ENCODE peak calls at places on chromosomes 2 and 18, in six cellular contexts. E is cardiac fibroblast, W is epithelial cell of esophagus, M is foreskin fibroblast, N is DND-41, Z is lung. T is an unnamed sample.

GRCh38 chr18:13124411-13124810 is 94.1 kb upstream of the LDLRAD4 start:
- DNase-seq in E (no peak), M (no peak), N (no peak), Z (no peak), W (no peak), T (no peak)

GRCh38 chr2:238141541-238142318 is 3.3 kb downstream of the KLHL30 start:
- DNase-seq in W (peak), Z (peak), M (peak), N (no peak), E (no peak), T (no peak)

GRCh38 chr2:189412330-189412953 is 28.8 kb upstream of the WDR75 start:
- DNase-seq in N (peak), M (peak), W (peak), Z (no peak), E (peak), T (no peak)

GRCh38 chr18:2971741-2972552 is 41.0 kb downstream of the LPIN2 start:
- DNase-seq in M (no peak), N (no peak), E (no peak), W (no peak), Z (no peak), T (no peak)

GRCh38 chr2:196758474-196759377 is 40.8 kb downstream of the GTF3C3 start:
- DNase-seq in M (peak), E (peak), W (peak), Z (no peak), N (no peak), T (no peak)

GRCh38 chr2:17083902-17084301 is 418.3 kb upstream of the CYRIA start:
- DNase-seq in E (no peak), M (peak), W (no peak), N (no peak), Z (no peak), T (peak)

GRCh38 chr2:232829988-232830387 is 40.1 kb upstream of the SNORC start:
- DNase-seq in M (no peak), N (no peak), Z (no peak), W (no peak), E (no peak), T (no peak)

GRCh38 chr2:207362716-207363115 is 167.0 kb upstream of the CREB1 start:
- DNase-seq in Z (no peak), N (no peak), M (no peak), E (peak), W (no peak), T (no peak)

GRCh38 chr2:145569108-145569507 is 1049.2 kb upstream of the ZEB2 start:
- DNase-seq in N (no peak), W (peak), E (peak), M (peak), Z (no peak), T (no peak)

GRCh38 chr18:49858309-49859005 is 45.1 kb upstream of the ACAA2 start:
- DNase-seq in W (peak), Z (peak), N (peak), M (peak), E (peak), T (peak)

GRCh38 chr18:3593381-3593903 is 143.5 kb downstream of the TGIF1 start:
- DNase-seq in M (peak), Z (no peak), E (no peak), N (no peak), W (peak), T (peak)

GRCh38 chr2:143258126-143258892 is 129.1 kb downstream of the ARHGAP15 start:
- DNase-seq in E (no peak), Z (no peak), W (no peak), M (no peak), N (peak), T (no peak)

GRCh38 chr18:66523219-66523991 is 80.5 kb downstream of the CDH19 start:
- DNase-seq in W (no peak), E (no peak), M (no peak), N (no peak), Z (no peak), T (no peak)

GRCh38 chr18:1917141-1917540 is 654.2 kb downstream of the METTL4 start:
- DNase-seq in E (no peak), W (no peak), M (no peak), N (no peak), Z (no peak), T (no peak)

GRCh38 chr18:58609536-58609993 is 19.3 kb downstream of the ALPK2 start:
- DNase-seq in Z (no peak), E (no peak), M (no peak), W (no peak), N (no peak), T (no peak)

GRCh38 chr18:58608216-58608615 is 20.7 kb downstream of the ALPK2 start:
- DNase-seq in W (no peak), N (no peak), Z (no peak), E (no peak), M (no peak), T (no peak)

GRCh38 chr18:58612239-58613055 is 16.4 kb downstream of the ALPK2 start:
- DNase-seq in W (peak), E (no peak), N (no peak), M (no peak), Z (no peak), T (no peak)

GRCh38 chr18:58615150-58616132 is 13.4 kb downstream of the ALPK2 start:
- DNase-seq in E (no peak), M (no peak), N (no peak), W (peak), Z (no peak), T (no peak)

DNA sequence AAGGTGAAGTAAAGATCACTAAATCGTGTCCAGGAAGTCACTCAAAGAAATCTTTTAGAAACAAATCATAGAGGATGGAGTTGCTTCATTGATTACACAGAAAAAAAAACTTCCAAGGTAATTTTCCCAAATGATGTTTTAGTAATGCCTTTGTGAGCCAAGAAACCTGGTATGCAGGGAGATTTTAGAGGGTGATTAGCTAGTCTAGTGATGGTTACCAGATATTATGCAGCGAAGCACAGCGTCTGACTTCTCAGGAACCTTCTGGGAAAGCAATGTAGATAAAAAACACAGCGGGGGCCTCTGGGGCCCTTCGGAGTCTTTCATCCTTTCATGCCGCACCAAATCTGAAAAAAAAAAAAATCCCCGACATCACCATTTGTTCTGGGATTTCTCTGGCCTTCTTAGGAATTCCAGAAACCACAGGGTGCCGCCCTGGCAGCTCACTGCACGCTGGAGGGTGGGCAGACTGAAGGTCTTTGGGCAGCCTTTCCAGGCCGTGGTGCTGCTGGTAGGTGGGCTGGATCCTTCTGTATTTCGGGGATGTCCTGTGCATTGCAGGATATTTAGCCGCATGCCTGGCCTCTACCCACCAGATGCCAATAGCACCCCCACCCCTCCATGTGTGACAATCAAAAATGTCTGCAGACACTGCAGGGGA is 17.3 kb downstream of the ALPK2 start:
- DNase-seq in W (peak), E (peak), N (no peak), Z (no peak), M (no peak), T (no peak)
- H3K4me3 ChIP-seq in W (no peak), E (no peak), N (no peak), Z (no peak), M (no peak), T (no peak)

DNA sequence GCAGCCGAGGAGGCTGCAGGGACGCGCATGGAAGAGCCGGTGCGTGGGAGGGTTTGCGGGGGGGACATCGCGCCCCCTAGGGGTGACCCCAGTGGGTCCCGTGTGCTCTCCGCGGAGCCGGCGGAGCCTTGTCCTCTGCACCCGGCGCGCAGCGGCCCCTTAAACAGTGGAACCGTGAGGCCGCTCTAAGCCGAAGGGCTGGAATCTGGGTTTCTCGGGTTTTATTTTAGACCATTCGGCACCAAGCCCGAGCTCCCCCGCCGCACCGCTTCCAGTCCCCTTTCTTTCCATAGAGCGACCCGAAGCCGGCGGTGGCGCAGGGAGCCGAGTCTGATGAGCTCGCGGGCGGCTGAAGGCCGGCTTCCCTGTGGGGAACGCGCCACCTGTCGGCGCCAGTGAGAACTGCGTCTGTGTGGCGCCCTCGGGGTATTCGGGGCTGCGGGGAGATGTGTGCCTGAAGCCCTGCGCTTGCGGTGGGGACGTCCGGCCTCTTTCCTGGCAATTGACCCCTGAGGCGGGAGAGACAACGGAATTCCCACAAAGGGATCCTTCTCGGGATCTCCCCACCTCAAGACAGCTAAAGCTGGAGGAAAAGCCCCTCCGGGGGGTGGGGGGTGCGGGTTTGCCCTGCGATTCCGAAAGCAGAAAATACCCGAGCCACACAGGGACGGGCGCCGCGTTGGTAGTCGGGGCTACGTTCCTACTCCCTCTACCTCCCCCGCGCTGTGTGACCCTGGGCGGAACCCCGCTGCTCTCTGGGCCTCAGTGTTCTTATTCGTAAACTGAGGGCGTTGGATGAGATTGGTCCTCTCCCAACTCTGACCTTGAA is 8.2 kb upstream of the EN1 start:
- DNase-seq in N (no peak), M (peak), Z (peak), E (peak), W (peak), T (peak)
- TF ChIP-seq CTCF in N (no peak), M (peak), Z (peak), E (peak), W (peak), T (peak)

GRCh38 chr2:119013640-119014039 is 71.6 kb downstream of the MARCO start:
- DNase-seq in Z (no peak), W (no peak), M (no peak), N (no peak), E (no peak), T (no peak)

GRCh38 chr2:119010336-119010735 is 68.3 kb downstream of the MARCO start:
- DNase-seq in Z (peak), E (no peak), M (no peak), W (no peak), N (no peak), T (no peak)

GRCh38 chr2:119011162-119011909 is 69.3 kb downstream of the MARCO start:
- DNase-seq in E (peak), M (peak), W (peak), Z (peak), N (no peak), T (no peak)

GRCh38 chr2:119012345-119013301 is 70.6 kb downstream of the MARCO start:
- DNase-seq in E (no peak), M (no peak), Z (peak), N (no peak), W (no peak), T (no peak)

DNA sequence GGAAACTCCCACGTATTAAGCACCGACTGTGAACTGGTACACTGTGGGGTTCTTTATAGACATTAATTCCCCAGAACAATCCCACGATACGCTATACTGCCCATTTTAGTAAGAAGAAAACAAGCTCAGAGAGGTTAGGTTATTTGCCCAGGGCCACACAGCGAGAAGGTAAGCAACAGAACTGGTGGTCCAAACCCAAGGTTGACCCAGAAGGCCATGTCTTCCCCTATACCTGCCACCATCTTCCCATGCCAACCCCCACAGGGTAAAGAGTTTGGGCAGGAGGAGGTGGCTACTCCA is 69.9 kb downstream of the MARCO start:
- DNase-seq in E (no peak), N (no peak), M (no peak), W (no peak), Z (no peak), T (no peak)
- H3K4me3 ChIP-seq in E (no peak), N (no peak), M (no peak), W (no peak), Z (no peak), T (no peak)

GRCh38 chr2:209577376-209578357 is 153.8 kb downstream of the MAP2 start:
- DNase-seq in E (peak), W (peak), N (no peak), M (peak), Z (no peak), T (no peak)
- TF ChIP-seq CTCF in E (peak), W (peak), N (peak), M (peak), Z (no peak), T (peak)

DNA sequence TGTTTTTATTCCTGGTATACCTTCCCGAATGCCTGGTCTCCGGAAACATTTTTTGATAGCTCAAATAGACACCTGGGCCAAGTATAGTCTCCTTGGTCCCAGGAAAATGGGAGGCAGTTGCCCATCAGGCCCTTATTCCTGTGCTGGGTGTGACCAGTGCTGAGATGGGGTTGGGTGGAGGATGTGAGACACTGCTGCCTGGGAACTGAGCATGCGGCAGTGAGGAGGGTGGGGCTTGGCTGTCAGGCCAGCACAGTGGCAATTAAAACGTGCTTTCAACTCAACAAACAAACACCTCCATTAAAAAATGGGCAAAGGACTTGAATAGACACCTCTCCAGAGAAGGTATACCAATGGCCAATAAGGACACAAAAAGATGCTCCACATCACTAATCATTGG is 12.5 kb downstream of the KLHL29 start:
- DNase-seq in N (no peak), Z (no peak), E (no peak), W (no peak), M (no peak), T (no peak)
- H3K4me3 ChIP-seq in N (no peak), Z (no peak), E (no peak), W (no peak), M (no peak), T (no peak)

DNA sequence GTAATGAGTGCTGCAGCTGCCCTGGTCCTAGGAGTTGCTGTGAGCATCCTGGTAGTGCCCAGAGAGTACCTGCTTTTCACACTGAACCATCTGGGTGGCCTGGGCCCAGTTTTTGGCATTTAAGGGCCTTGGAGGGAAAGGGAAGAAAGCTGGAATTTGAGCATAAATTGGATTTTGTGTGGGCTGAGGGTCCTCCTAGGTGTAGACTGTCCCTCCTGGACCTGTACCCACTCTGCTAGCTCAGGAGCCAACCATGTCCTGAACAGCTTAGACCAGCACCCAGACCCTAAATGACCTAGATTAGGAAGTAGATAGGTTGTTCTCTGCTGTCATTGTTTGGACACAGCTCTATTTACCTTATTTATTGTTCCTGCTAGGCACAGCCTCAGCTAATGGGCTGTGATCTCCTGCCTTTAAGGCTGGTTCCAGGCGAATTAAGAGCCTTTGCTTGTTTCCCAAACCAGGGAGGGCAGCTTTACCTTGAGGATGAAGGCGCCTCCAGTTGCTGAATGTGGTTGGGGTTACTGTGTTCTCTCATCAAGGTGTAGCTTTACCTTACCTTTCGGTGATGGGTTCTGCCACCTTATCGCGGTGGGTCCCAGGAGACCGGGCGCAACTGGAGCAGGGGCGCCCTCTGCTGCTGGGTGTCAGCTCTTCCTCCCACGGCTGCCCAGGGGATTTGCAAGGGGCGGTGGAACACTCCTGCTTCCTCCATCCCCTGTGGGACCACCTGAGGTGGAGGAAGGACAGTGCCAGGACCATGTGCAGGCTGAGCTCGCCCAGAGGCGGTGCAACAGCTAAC is 34.4 kb downstream of the ITGA6 start:
- DNase-seq in M (peak), N (peak), W (peak), E (peak), Z (peak), T (no peak)
- TF ChIP-seq CTCF in M (peak), N (peak), W (peak), E (peak), Z (peak), T (peak)

DNA sequence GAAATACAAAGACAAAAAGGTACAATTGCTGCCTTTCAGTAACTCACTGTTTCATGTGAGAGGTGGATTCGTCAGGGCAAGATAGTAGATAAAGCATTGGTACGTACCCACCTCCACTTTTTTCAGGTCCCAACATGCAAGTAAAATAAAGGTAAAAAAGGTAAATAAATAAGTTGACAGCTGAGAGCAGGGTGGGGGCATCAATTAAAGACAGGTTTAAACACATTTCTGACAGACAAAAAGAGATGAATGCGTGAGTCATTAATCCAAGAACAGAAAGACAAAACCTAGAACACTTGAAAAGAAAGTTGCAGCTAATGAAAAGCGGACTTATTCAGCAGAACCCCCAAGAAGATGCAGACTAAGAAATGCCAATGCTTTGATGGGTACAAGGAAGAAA is 979.6 kb upstream of the CDH2 start:
- DNase-seq in M (no peak), Z (no peak), N (no peak), W (peak), E (no peak), T (no peak)
- H3K4me3 ChIP-seq in M (no peak), Z (no peak), N (no peak), W (peak), E (no peak), T (no peak)

GRCh38 chr18:36769611-36770314 is 59.0 kb downstream of the TPGS2 start:
- DNase-seq in M (no peak), W (no peak), E (peak), Z (no peak), N (no peak), T (no peak)
- TF ChIP-seq CTCF in M (peak), W (peak), E (peak), Z (no peak), N (peak), T (peak)

GRCh38 chr2:105055613-105056012 is 17.7 kb downstream of the MRPS9 start:
- DNase-seq in E (peak), M (peak), W (no peak), Z (no peak), N (no peak), T (no peak)

GRCh38 chr2:105057005-105057404 is 19.1 kb downstream of the MRPS9 start:
- DNase-seq in W (no peak), E (no peak), N (no peak), Z (no peak), M (no peak), T (no peak)

GRCh38 chr2:105056245-105056644 is 18.4 kb downstream of the MRPS9 start:
- DNase-seq in Z (no peak), W (no peak), M (no peak), E (no peak), N (no peak), T (no peak)

GRCh38 chr2:105052773-105053172 is 14.9 kb downstream of the MRPS9 start:
- DNase-seq in Z (no peak), W (no peak), M (no peak), E (peak), N (no peak), T (no peak)
- H3K4me3 ChIP-seq in Z (no peak), W (no peak), M (no peak), E (no peak), N (no peak), T (no peak)

GRCh38 chr2:151808258-151809072 is 19.8 kb downstream of the ARL5A start:
- DNase-seq in M (peak), N (no peak), W (peak), Z (no peak), E (peak), T (no peak)
- TF ChIP-seq CTCF in M (peak), N (peak), W (peak), Z (peak), E (peak), T (peak)